ENCODE peak calls at places on chromosomes 7 and 10, in ten cellular contexts. S is midbrain; P is ACHN; F is psoas muscle; V is GM10248; K is erythroblast; I is stimulated activated naive CD4-positive, alpha-beta T cell; A is vagina; X is ovary; H is fibroblast of mammary gland. O is an unnamed sample.

GRCh38 chr10:75477681-75478080 is 46.3 kb downstream of the LRMDA start:
- DNase-seq in F (no peak), K (no peak), X (no peak), H (no peak), S (no peak), V (no peak), I (no peak), A (no peak), P (no peak), O (no peak)

GRCh38 chr10:35340975-35341374 is 4.7 kb downstream of the CCNY start:
- DNase-seq in A (no peak), P (no peak), K (no peak), V (no peak), I (no peak), F (peak), H (peak), X (no peak), S (no peak), O (no peak)

GRCh38 chr10:17795807-17796596 is 13.1 kb upstream of the MRC1 start:
- DNase-seq in A (no peak), P (no peak), S (no peak), I (no peak), K (no peak), V (no peak), H (no peak), F (no peak), X (no peak), O (no peak)

GRCh38 chr10:124378817-124379510 is 39.8 kb downstream of the OAT start:
- DNase-seq in S (peak), I (no peak), H (no peak), A (no peak), V (no peak), P (no peak), F (no peak), X (no peak), K (no peak), O (no peak)

GRCh38 chr7:65225422-65226006 is 148.1 kb upstream of the ZNF92 start:
- DNase-seq in S (no peak), X (no peak), A (no peak), P (no peak), F (no peak), V (no peak), K (no peak), I (peak), H (no peak), O (no peak)

GRCh38 chr10:125605167-125605566 is 77.8 kb downstream of the TEX36 start:
- DNase-seq in A (no peak), F (no peak), V (no peak), S (no peak), K (peak), X (no peak), P (no peak), I (no peak), H (no peak), O (no peak)

GRCh38 chr7:151623766-151624165 is 104.1 kb upstream of the RHEB start:
- DNase-seq in H (peak), I (no peak), X (no peak), S (no peak), A (no peak), F (no peak), V (no peak), K (no peak), P (no peak), O (no peak)

GRCh38 chr7:41881313-41882130 is 178.6 kb upstream of the INHBA start:
- DNase-seq in K (no peak), X (no peak), I (peak), P (no peak), S (peak), A (no peak), H (no peak), V (peak), F (peak), O (peak)

GRCh38 chr10:50554995-50555568 is 68.7 kb downstream of the SGMS1 start:
- DNase-seq in V (no peak), A (no peak), K (peak), X (no peak), P (peak), H (peak), I (no peak), S (peak), F (no peak), O (no peak)

GRCh38 chr7:496528-497295 is 22.9 kb downstream of the PDGFA start:
- DNase-seq in A (no peak), F (peak), P (no peak), S (no peak), X (no peak), H (no peak), V (no peak), K (no peak), I (no peak), O (no peak)

GRCh38 chr10:72353963-72354355 is 760 bp downstream of the DNAJB12 start:
- DNase-seq in H (peak), F (peak), S (no peak), P (peak), K (peak), V (no peak), X (peak), I (no peak), A (no peak), O (no peak)

GRCh38 chr10:127587668-127588395 is 38.7 kb downstream of the NPS start:
- DNase-seq in A (no peak), P (no peak), K (no peak), V (no peak), F (no peak), I (no peak), H (no peak), X (no peak), S (peak), O (no peak)

GRCh38 chr7:158261362-158262235 is 326.0 kb downstream of the PTPRN2 start:
- DNase-seq in A (no peak), H (no peak), P (no peak), K (no peak), X (no peak), F (peak), I (no peak), S (no peak), V (no peak), O (no peak)

GRCh38 chr10:101607124-101607523 is 19.0 kb downstream of the DPCD start:
- DNase-seq in P (no peak), K (peak), X (no peak), S (no peak), H (no peak), I (no peak), A (no peak), F (no peak), V (no peak), O (no peak)

GRCh38 chr10:930415-931325 is 835 bp downstream of the LARP4B start:
- DNase-seq in F (peak), V (no peak), K (peak), H (peak), I (peak), P (peak), A (no peak), X (peak), S (no peak), O (no peak)

GRCh38 chr10:116146374-116146773 is 126.6 kb downstream of the GFRA1 start:
- DNase-seq in K (no peak), P (peak), I (no peak), V (no peak), A (no peak), X (no peak), S (no peak), H (peak), F (no peak), O (no peak)

GRCh38 chr10:119221201-119221600 is 13.8 kb downstream of the GRK5 start:
- DNase-seq in F (no peak), S (no peak), H (no peak), V (no peak), P (no peak), K (no peak), X (no peak), I (no peak), A (no peak), O (no peak)

GRCh38 chr10:10915215-10915614 is 102.5 kb upstream of the CELF2 start:
- DNase-seq in S (no peak), I (no peak), K (no peak), V (no peak), F (no peak), A (no peak), X (no peak), H (no peak), P (no peak), O (no peak)

GRCh38 chr7:1228535-1229333 is 3.9 kb upstream of the UNCX start:
- DNase-seq in S (no peak), I (no peak), X (no peak), V (no peak), P (no peak), H (no peak), F (no peak), A (no peak), K (no peak), O (no peak)

GRCh38 chr10:87658383-87658795 is 1.3 kb upstream of the PAPSS2 start:
- DNase-seq in X (no peak), P (peak), I (no peak), F (no peak), K (no peak), A (no peak), V (no peak), H (no peak), S (no peak), O (no peak)

GRCh38 chr7:150941983-150942590 is 36.0 kb downstream of the KCNH2 start:
- DNase-seq in V (peak), S (no peak), X (peak), A (no peak), I (peak), H (no peak), K (peak), P (no peak), F (peak), O (no peak)

GRCh38 chr7:104267701-104268368 is 60.0 kb upstream of the ORC5 start:
- DNase-seq in S (peak), I (no peak), P (peak), V (no peak), H (peak), A (no peak), X (no peak), K (no peak), F (no peak), O (no peak)

GRCh38 chr10:13792011-13792410 is 205.2 kb downstream of the PRPF18 start:
- DNase-seq in S (peak), A (no peak), I (no peak), V (no peak), H (no peak), X (no peak), P (no peak), K (no peak), F (no peak), O (no peak)

GRCh38 chr7:134789967-134790685 is 10.7 kb downstream of the CALD1 start:
- DNase-seq in V (no peak), A (no peak), I (no peak), S (no peak), H (peak), F (no peak), P (no peak), K (no peak), X (no peak), O (no peak)

GRCh38 chr7:32025381-32026075 is 44.7 kb downstream of the PDE1C start:
- DNase-seq in A (no peak), F (no peak), S (no peak), V (no peak), H (no peak), P (no peak), X (no peak), K (no peak), I (no peak), O (no peak)

GRCh38 chr10:101577121-101577871 is 10.8 kb downstream of the POLL start:
- DNase-seq in I (no peak), X (no peak), V (no peak), H (no peak), K (no peak), P (no peak), S (no peak), F (peak), A (no peak), O (no peak)

GRCh38 chr10:1240341-1240775 is 184.2 kb downstream of the WDR37 start:
- DNase-seq in S (no peak), X (no peak), A (no peak), V (no peak), I (no peak), P (no peak), H (no peak), K (no peak), F (no peak), O (no peak)

GRCh38 chr10:3811331-3811870 is 26.4 kb upstream of the KLF6 start:
- DNase-seq in X (no peak), V (peak), I (no peak), P (peak), H (peak), A (peak), S (no peak), K (peak), F (no peak), O (no peak)

GRCh38 chr7:77331938-77332695 is 84.0 kb downstream of the GSAP start:
- DNase-seq in K (peak), I (peak), V (peak), F (peak), S (peak), X (peak), H (peak), A (no peak), P (peak), O (no peak)

O was measured in activated gamma-delta T cell treated with anti-CD3 and anti-CD28 coated beads, Interleukin-2, amount 50 U/mL, for 16 hours.